ENCODE peak calls at places on chromosome 9, in eight cellular contexts. O is GM12892, F is ovary, Y is HepG2, D is IMR-90, T is endothelial cell of umbilical vein, W is HCT116, V is body of pancreas. S is an unnamed sample.

GRCh38 chr9:114209151-114209550 is 53.8 kb downstream of the COL27A1 start:
- DNase-seq in O (no peak), F (no peak), Y (no peak), D (no peak), T (no peak), W (no peak), V (no peak), S (no peak)

GRCh38 chr9:113482341-113482740 is 18.8 kb downstream of the RGS3 start:
- DNase-seq in O (no peak), F (no peak), Y (no peak), D (no peak), T (no peak), W (no peak), V (no peak), S (peak; percentile 24)

GRCh38 chr9:74499770-74500583 is 2.8 kb downstream of the RORB start:
- DNase-seq in O (no peak), F (no peak), Y (no peak), D (no peak), T (no peak), W (no peak), V (no peak), S (no peak)

GRCh38 chr9:15231788-15232635 is 75.0 kb downstream of the TTC39B start:
- DNase-seq in O (peak; percentile 24), F (no peak), Y (peak; percentile 22), D (no peak), T (peak; percentile 40), W (peak; percentile 29), V (no peak), S (no peak)

GRCh38 chr9:111598730-111599091 is 736 bp downstream of the PTGR1 start:
- DNase-seq in O (no peak), F (peak; percentile 47), Y (peak; percentile 56), D (peak; percentile 62), T (peak; percentile 50), W (no peak), V (peak; percentile 54), S (peak; percentile 75)

GRCh38 chr9:37466037-37466709 is 923 bp upstream of the ZBTB5 start:
- DNase-seq in O (peak; percentile 29), F (peak; percentile 87), Y (peak; percentile 25), D (no peak), T (peak; percentile 67), W (peak; percentile 43), V (peak; percentile 76), S (peak; percentile 94)

GRCh38 chr9:135282001-135282731 is 194.7 kb downstream of the OLFM1 start:
- DNase-seq in O (no peak), F (peak; percentile 84), Y (peak; percentile 6), D (no peak), T (no peak), W (peak; percentile 27), V (peak; percentile 90), S (peak; percentile 76)

GRCh38 chr9:134215709-134216448 is 51.5 kb upstream of the RNU6ATAC start:
- DNase-seq in O (no peak), F (peak; percentile 42), Y (peak; percentile 43), D (peak; percentile 92), T (no peak), W (no peak), V (peak; percentile 18), S (no peak)

GRCh38 chr9:103798620-103799019 is 295.5 kb upstream of the SMC2 start:
- DNase-seq in O (no peak), F (no peak), Y (peak; percentile 1), D (no peak), T (no peak), W (no peak), V (no peak), S (no peak)

GRCh38 chr9:68780377-68780707 is 75.3 kb downstream of the PIP5K1B start:
- DNase-seq in O (no peak), F (no peak), Y (no peak), D (no peak), T (no peak), W (no peak), V (no peak), S (no peak)

GRCh38 chr9:132857031-132857430 is 21.1 kb downstream of the AK8 start:
- DNase-seq in O (no peak), F (peak; percentile 80), Y (no peak), D (peak; percentile 72), T (no peak), W (no peak), V (peak; percentile 55), S (peak; percentile 93)

GRCh38 chr9:28547469-28547981 is 974.2 kb upstream of the C9orf72 start:
- DNase-seq in O (no peak), F (no peak), Y (no peak), D (no peak), T (no peak), W (no peak), V (no peak), S (no peak)

GRCh38 chr9:38309324-38310195 is 82.9 kb upstream of the ALDH1B1 start:
- DNase-seq in O (no peak), F (no peak), Y (no peak), D (peak; percentile 17), T (no peak), W (no peak), V (no peak), S (no peak)

DNA sequence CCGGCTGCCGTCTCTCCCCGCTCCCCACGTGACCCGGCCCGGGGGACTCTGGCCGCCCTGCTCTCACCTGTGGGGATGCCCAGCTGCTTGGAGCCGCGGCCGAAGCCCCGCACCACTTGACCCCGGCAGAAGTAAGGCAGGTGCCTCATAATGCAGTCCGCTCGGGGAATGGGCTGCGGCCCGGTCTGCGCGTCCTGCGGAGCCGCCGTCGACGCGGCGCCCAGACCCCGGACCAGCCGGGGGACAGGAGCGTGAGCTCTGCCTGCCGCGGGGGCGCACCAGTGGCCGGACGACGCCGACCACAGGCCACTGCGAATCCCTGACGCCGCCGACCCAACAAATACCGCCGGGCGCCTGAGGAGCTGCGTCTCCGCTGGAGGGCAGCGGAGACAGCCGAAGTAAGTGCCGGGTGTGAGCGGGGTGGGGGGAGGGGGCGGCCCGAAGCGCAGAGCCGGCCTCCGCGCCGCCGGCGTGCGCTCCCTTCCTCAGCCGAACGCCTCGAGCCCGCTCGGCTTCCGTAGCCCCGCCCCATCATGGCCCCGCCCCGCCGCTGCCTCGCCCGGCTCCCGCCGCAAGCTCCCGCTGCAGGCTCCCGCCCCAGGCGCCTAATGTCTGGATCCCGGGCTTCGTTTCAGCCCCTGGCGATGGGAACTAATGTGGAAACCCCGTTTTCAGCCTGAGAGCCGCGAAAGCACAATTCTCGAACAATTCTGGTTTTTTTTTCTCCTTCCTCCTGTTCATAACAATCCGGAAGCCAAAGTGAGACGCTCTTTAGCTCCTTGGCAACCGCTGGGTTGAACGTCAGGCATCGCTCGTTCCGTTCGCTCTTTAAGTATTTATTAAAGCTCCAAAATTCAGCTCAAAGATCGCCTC is at the start of gene RFK:
- DNase-seq in O (peak; percentile 81), F (peak; percentile 96), Y (peak; percentile 85), D (peak; percentile 93), T (peak; percentile 95), W (peak; percentile 82), V (peak; percentile 94), S (peak; percentile 97)
- TF ChIP-seq POLR2A in O (peak; percentile 63), F (peak; percentile 68), Y (no peak), D (peak; percentile 76), T (peak; percentile 89), W (peak; percentile 54), V (peak; percentile 92), S (peak; percentile 67)

GRCh38 chr9:92467511-92467910 is 14.8 kb downstream of the ASPN start:
- DNase-seq in O (no peak), F (no peak), Y (no peak), D (no peak), T (no peak), W (no peak), V (no peak), S (no peak)
- TF ChIP-seq POLR2A in O (no peak), F (no peak), Y (no peak), D (no peak), T (no peak), W (no peak), V (no peak), S (no peak)

GRCh38 chr9:89536618-89537017 is 38.7 kb upstream of the SEMA4D start:
- DNase-seq in O (no peak), F (no peak), Y (no peak), D (no peak), T (no peak), W (no peak), V (no peak), S (no peak)

GRCh38 chr9:89536145-89536574 is 38.2 kb upstream of the SEMA4D start:
- DNase-seq in O (no peak), F (no peak), Y (no peak), D (no peak), T (no peak), W (no peak), V (no peak), S (no peak)

GRCh38 chr9:89535461-89535860 is 37.5 kb upstream of the SEMA4D start:
- DNase-seq in O (no peak), F (no peak), Y (no peak), D (no peak), T (no peak), W (no peak), V (no peak), S (no peak)

GRCh38 chr9:89538874-89539273 is 41.0 kb upstream of the SEMA4D start:
- DNase-seq in O (no peak), F (no peak), Y (no peak), D (no peak), T (no peak), W (no peak), V (no peak), S (no peak)

DNA sequence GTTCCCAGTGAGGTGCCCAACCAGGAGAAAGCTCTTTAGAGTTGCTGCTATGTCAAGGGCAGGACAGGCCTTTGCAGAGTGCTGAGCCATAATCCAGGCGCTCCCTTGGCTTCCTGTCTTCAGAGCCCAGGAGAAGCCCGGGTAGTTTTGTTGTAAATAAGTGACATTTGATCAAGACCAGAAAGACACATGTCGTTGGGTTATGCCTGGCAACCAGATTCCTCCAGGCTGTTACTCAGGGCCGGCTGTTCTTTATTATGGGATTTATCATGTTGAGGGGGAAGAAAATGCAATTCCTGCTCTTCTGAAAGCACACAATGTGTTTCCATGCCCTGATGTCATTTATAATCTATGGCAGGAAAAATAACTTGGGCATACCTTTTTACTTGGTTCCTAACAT is 39.3 kb upstream of the SEMA4D start:
- DNase-seq in O (no peak), F (no peak), Y (no peak), D (no peak), T (no peak), W (no peak), V (no peak), S (no peak)
- TF ChIP-seq POLR2A in O (no peak), F (no peak), Y (no peak), D (no peak), T (no peak), W (no peak), V (no peak), S (no peak)

DNA sequence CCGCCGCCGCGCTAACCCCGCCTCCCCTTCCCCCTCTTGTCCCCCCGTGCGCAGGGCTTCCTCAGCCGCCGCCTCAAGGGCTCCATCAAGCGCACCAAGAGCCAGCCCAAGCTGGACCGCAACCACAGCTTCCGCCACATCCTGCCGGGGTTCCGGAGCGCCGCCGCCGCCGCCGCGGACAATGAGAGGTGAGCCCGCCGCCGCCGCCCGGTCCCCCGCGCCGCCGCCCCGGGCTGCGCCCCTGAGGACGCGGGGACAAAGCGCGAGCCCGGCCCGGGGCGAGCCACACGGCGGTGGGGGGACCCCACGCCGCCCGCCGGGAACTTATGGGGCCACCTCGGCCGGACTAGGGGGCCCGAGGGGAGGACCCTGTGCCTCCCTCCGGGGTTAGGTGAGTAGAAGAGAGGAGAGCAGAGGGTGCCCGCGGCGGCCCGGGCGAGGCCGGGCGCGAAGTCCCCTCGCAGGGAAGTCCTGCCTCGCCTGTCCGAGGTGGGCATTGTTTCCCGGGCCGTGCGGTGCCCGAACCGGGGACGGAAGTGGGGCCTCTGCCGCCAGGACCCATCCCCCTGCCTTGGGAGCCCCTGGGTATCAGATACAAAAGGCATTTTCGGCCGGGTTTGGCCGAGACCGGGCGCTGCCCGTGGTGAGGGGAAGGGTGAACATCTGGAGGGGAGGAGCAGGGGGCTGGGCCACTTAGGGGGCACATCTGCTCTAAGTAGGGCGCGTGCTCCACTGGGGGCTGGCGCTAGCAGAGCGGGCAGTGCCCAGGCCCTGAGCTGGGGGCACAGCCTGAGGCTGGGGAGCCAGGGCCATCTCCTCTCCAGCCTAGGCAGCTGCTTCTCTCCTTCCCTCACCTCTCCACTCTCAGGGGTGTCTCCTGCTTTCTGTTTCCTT is 48.1 kb downstream of the DAB2IP start:
- DNase-seq in O (peak; percentile 50), F (peak; percentile 79), Y (no peak), D (peak; percentile 55), T (peak; percentile 45), W (no peak), V (peak; percentile 59), S (peak; percentile 84)
- TF ChIP-seq POLR2A in O (no peak), F (no peak), Y (no peak), D (no peak), T (no peak), W (no peak), V (peak; percentile 68), S (no peak)